ENCODE peak calls at places on chromosome 18, in seven cellular contexts. P is central memory CD4-positive, alpha-beta T cell; W is NCI-H2171 treated with DMSO at 0.1 percent for 48 hours; L is omental fat pad; M is mucosa of gallbladder; V is activated CD4-positive, alpha-beta memory T cell treated with anti-CD3 and anti-CD28 coated beads, Interleukin-2, amount 10 ng/mL, durations not matched to agents 7 days and 5 days; Y is astrocyte. J is an unnamed sample.

GRCh38 chr18:54983041-54983686 is 23.9 kb upstream of the CCDC68 start:
- DNase-seq in P (peak; percentile 11), V (no peak), L (no peak), Y (peak; percentile 60), W (peak; percentile 70), M (no peak), J (no peak)

GRCh38 chr18:63178526-63178880 is 141.1 kb downstream of the BCL2 start:
- DNase-seq in L (no peak), V (no peak), P (no peak), W (peak; percentile 72), Y (no peak), M (no peak), J (peak; percentile 78)

GRCh38 chr18:76922107-76922506 is 99.8 kb downstream of the ZNF236 start:
- DNase-seq in Y (peak; percentile 8), P (peak; percentile 31), L (no peak), M (peak; percentile 50), W (peak; percentile 47), V (peak; percentile 62), J (no peak)

GRCh38 chr18:75247601-75248421 is 37.2 kb downstream of the TSHZ1 start:
- DNase-seq in V (no peak), M (no peak), W (no peak), Y (peak; percentile 62), P (peak; percentile 45), L (no peak), J (no peak)

GRCh38 chr18:2526320-2526719 is 45.0 kb downstream of the METTL4 start:
- DNase-seq in W (peak; percentile 92), M (no peak), P (no peak), L (no peak), Y (no peak), V (no peak), J (no peak)

GRCh38 chr18:79918089-79919011 is 33.1 kb downstream of the SLC66A2 start:
- DNase-seq in M (peak; percentile 8), P (no peak), W (no peak), Y (no peak), V (peak; percentile 13), L (peak; percentile 20), J (peak; percentile 46)

GRCh38 chr18:33231474-33232317 is 208.8 kb downstream of the CCDC178 start:
- DNase-seq in P (no peak), M (peak; percentile 67), Y (peak; percentile 32), W (peak; percentile 81), V (peak; percentile 49), L (peak; percentile 40), J (peak; percentile 72)

GRCh38 chr18:50284226-50284885 is 3.0 kb upstream of the MBD1 start:
- DNase-seq in Y (no peak), M (no peak), V (no peak), P (no peak), L (no peak), W (no peak), J (no peak)

GRCh38 chr18:11366410-11366809 is 217.0 kb upstream of the PIEZO2 start:
- DNase-seq in L (no peak), Y (peak; percentile 31), M (no peak), V (no peak), W (peak; percentile 87), P (no peak), J (no peak)